ENCODE peak calls at places on chromosomes 11 and 22, in seven cellular contexts. C is effector CD8-positive, alpha-beta T cell; A is activated T-cell treated with anti-CD3 and anti-CD28 coated beads for 1 hour; K is stimulated activated CD8-positive, alpha-beta memory T cell treated with anti-CD3 and anti-CD28 coated beads, Interleukin-15, amount 100 ng/mL, for 4 hours; V is CD4-positive, CD25-positive, alpha-beta regulatory T cell; Q is GM23248; H is transverse colon. E is an unnamed sample.

GRCh38 chr11:120179071-120179672 is 31.7 kb upstream of the OAF start:
- DNase-seq in H (no peak), Q (peak), A (no peak), V (no peak), C (no peak), K (no peak), E (peak)

GRCh38 chr22:19394274-19395050 is 37.1 kb downstream of the HIRA start:
- DNase-seq in K (no peak), H (no peak), V (no peak), Q (no peak), A (no peak), C (no peak), E (no peak)

GRCh38 chr11:72642815-72643511 is 31.3 kb downstream of the PDE2A start:
- DNase-seq in V (peak), A (peak), H (peak), Q (peak), C (peak), K (peak), E (peak)

GRCh38 chr11:9047986-9048522 is 43.3 kb downstream of the SCUBE2 start:
- DNase-seq in A (no peak), H (no peak), V (no peak), K (no peak), Q (peak), C (no peak), E (no peak)

GRCh38 chr11:134063991-134064747 is 4.7 kb upstream of the JAM3 start:
- DNase-seq in A (no peak), C (no peak), H (no peak), K (no peak), Q (no peak), V (no peak), E (no peak)

GRCh38 chr11:92443109-92443508 is 218.5 kb downstream of the FAT3 start:
- DNase-seq in H (no peak), C (no peak), A (no peak), V (no peak), K (no peak), Q (no peak), E (no peak)

GRCh38 chr11:12673601-12673923 is 659 bp upstream of the TEAD1 start:
- DNase-seq in K (no peak), H (no peak), A (no peak), Q (no peak), V (no peak), C (no peak), E (no peak)

GRCh38 chr11:110095554-110095953 is 2.4 kb downstream of the ZC3H12C start:
- DNase-seq in A (no peak), C (no peak), H (no peak), Q (peak), K (no peak), V (no peak), E (no peak)

GRCh38 chr11:101195294-101195693 is 65.7 kb upstream of the PGR start:
- DNase-seq in H (no peak), Q (no peak), K (no peak), A (no peak), V (no peak), C (no peak), E (no peak)

GRCh38 chr11:47986742-47987141 is 6.4 kb downstream of the PTPRJ start:
- DNase-seq in C (no peak), A (no peak), V (no peak), H (no peak), K (no peak), Q (no peak), E (no peak)

GRCh38 chr22:29152381-29153138 is 53.1 kb upstream of the EMID1 start:
- DNase-seq in K (no peak), H (no peak), Q (no peak), V (no peak), A (no peak), C (no peak), E (peak)

GRCh38 chr11:76839326-76839725 is 21.4 kb upstream of the ACER3 start:
- DNase-seq in Q (no peak), C (no peak), A (no peak), H (peak), K (no peak), V (no peak), E (no peak)

GRCh38 chr11:78100276-78101040 is 20.8 kb upstream of the NDUFC2 start:
- DNase-seq in H (no peak), K (no peak), C (no peak), A (no peak), V (no peak), Q (no peak), E (no peak)

GRCh38 chr11:117876341-117877119 is at the start of gene FXYD6:
- DNase-seq in K (no peak), V (peak), C (no peak), Q (peak), H (peak), A (no peak), E (peak)

GRCh38 chr11:64714664-64715063 is 8.3 kb downstream of the NRXN2 start:
- DNase-seq in Q (no peak), K (no peak), C (no peak), V (no peak), H (no peak), A (no peak), E (no peak)

GRCh38 chr22:50363411-50364194 is 20.5 kb downstream of the PPP6R2 start:
- DNase-seq in A (no peak), Q (no peak), V (no peak), C (no peak), K (no peak), H (no peak), E (no peak)

GRCh38 chr11:1369371-1370005 is 20.2 kb upstream of the BRSK2 start:
- DNase-seq in A (no peak), K (no peak), V (no peak), Q (no peak), H (no peak), C (no peak), E (no peak)

GRCh38 chr22:27206001-27206746 is 548.8 kb downstream of the MIAT start:
- DNase-seq in V (no peak), A (no peak), C (no peak), Q (peak), H (no peak), K (no peak), E (no peak)